ENCODE peak calls at places on chromosomes 12 and 14, in five cellular contexts. R, F, Z, M and B are unnamed samples.

GRCh38 chr14:72906879-72907278 is 13.0 kb upstream of the DPF3 start:
- DNase-seq in R (no peak), F (no peak), M (peak; percentile 55), Z (no peak), B (no peak)

GRCh38 chr12:6073426-6073825 is 51.0 kb downstream of the VWF start:
- DNase-seq in Z (no peak), R (no peak), F (no peak), M (no peak), B (no peak)

GRCh38 chr14:103533999-103534575 is 5.1 kb downstream of the TRMT61A start:
- DNase-seq in R (no peak), F (no peak), Z (no peak), M (no peak), B (no peak)

GRCh38 chr12:121917950-121918678 is at the start of gene CFAP251:
- DNase-seq in Z (peak; percentile 99), M (peak; percentile 90), R (peak; percentile 63), F (no peak), B (no peak)

GRCh38 chr12:24780969-24781368 is 167.9 kb downstream of the BCAT1 start:
- DNase-seq in Z (no peak), F (no peak), M (peak; percentile 5), R (peak; percentile 35), B (peak; percentile 3)

GRCh38 chr14:21867541-21867940 is 193.9 kb upstream of the OR4E1 start:
- DNase-seq in Z (no peak), F (no peak), M (peak; percentile 49), R (peak; percentile 49), B (no peak)

GRCh38 chr12:121392325-121392716 is 7.6 kb upstream of the RNF34 start:
- DNase-seq in M (no peak), F (no peak), R (no peak), Z (no peak), B (no peak)

GRCh38 chr14:91254456-91254855 is 10.0 kb upstream of the GPR68 start:
- DNase-seq in F (no peak), R (no peak), M (no peak), Z (no peak), B (no peak)

GRCh38 chr12:105013892-105014291 is 27.8 kb downstream of the NOPCHAP1 start:
- DNase-seq in Z (no peak), M (peak; percentile 72), F (no peak), R (no peak), B (no peak)

GRCh38 chr12:100593490-100593889 is 20.0 kb downstream of the GAS2L3 start:
- DNase-seq in R (peak; percentile 40), Z (no peak), M (peak; percentile 11), F (no peak), B (no peak)

GRCh38 chr14:96039633-96040311 is 610 bp downstream of the C14orf132 start:
- DNase-seq in R (peak; percentile 28), M (no peak), Z (no peak), F (no peak), B (no peak)

GRCh38 chr12:120365675-120366340 is 3.2 kb downstream of the MSI1 start:
- DNase-seq in Z (no peak), R (no peak), M (no peak), F (no peak), B (no peak)

GRCh38 chr12:13603951-13604350 is 377.5 kb downstream of the GRIN2B start:
- DNase-seq in R (no peak), F (no peak), M (no peak), Z (no peak), B (no peak)

GRCh38 chr12:75196408-75196807 is 13.2 kb downstream of the KCNC2 start:
- DNase-seq in M (no peak), F (no peak), R (no peak), Z (no peak), B (no peak)

GRCh38 chr12:124543591-124544310 is 23.7 kb downstream of the NCOR2 start:
- DNase-seq in F (no peak), R (no peak), Z (no peak), M (peak; percentile 90), B (no peak)

GRCh38 chr12:92292016-92292415 is 146.4 kb upstream of the BTG1 start:
- DNase-seq in R (no peak), M (no peak), F (no peak), Z (no peak), B (no peak)

GRCh38 chr14:38204717-38205115 is 3.0 kb upstream of the SSTR1 start:
- DNase-seq in Z (no peak), R (no peak), F (no peak), M (no peak), B (no peak)

GRCh38 chr14:52992236-52992635 is 41.4 kb upstream of the FERMT2 start:
- DNase-seq in R (peak; percentile 59), Z (no peak), F (no peak), M (no peak), B (no peak)